ENCODE peak calls at places on chromosome 16, in nine cellular contexts. H is A549, M is heart left ventricle, K is adrenal gland, Q is suprapubic skin, L is IMR-90, B is right lobe of liver, T is testis, U is body of pancreas. O is an unnamed sample. For H3K4me1, the result is how much of the 10 kb centered on the place peaks cover.

GRCh38 chr16:35298460-35299243 is 1839.2 kb downstream of the TP53TG3F start:
- DNase-seq in H (no peak), M (no peak), K (no peak), Q (no peak), L (no peak), B (no peak), T (no peak), U (no peak), O (no peak)

GRCh38 chr16:19979638-19980037 is 94.1 kb downstream of the GPR139 start:
- DNase-seq in H (no peak), M (no peak), K (no peak), Q (no peak), L (no peak), B (no peak), T (no peak), U (no peak), O (no peak)

GRCh38 chr16:56849690-56850680 is 15.0 kb upstream of the SLC12A3 start:
- DNase-seq in H (no peak), M (no peak), K (no peak), Q (peak), L (peak), B (peak), T (no peak), U (no peak), O (peak)

GRCh38 chr16:87951550-87952538 is 610 bp downstream of the BANP start:
- DNase-seq in H (no peak), M (peak), K (no peak), Q (peak), L (no peak), B (peak), T (no peak), U (peak), O (no peak)

GRCh38 chr16:84004442-84004841 is 36.4 kb downstream of the NECAB2 start:
- DNase-seq in H (no peak), M (no peak), K (no peak), Q (no peak), L (no peak), B (no peak), T (no peak), U (no peak), O (no peak)

GRCh38 chr16:86427327-86427935 is 82.9 kb upstream of the FOXF1 start:
- DNase-seq in H (no peak), M (no peak), K (no peak), Q (no peak), L (no peak), B (no peak), T (no peak), U (no peak), O (no peak)

GRCh38 chr16:9670058-9670457 is 512.2 kb downstream of the GRIN2A start:
- DNase-seq in H (no peak), M (no peak), K (no peak), Q (no peak), L (no peak), B (no peak), T (no peak), U (no peak), O (no peak)

GRCh38 chr16:50251375-50252081 is 14.8 kb upstream of the ADCY7 start:
- DNase-seq in H (no peak), M (no peak), K (no peak), Q (peak), L (peak), B (no peak), T (no peak), U (no peak), O (peak)

GRCh38 chr16:83162791-83163190 is 536.0 kb downstream of the CDH13 start:
- DNase-seq in H (no peak), M (no peak), K (no peak), Q (no peak), L (no peak), B (no peak), T (no peak), U (no peak), O (no peak)

GRCh38 chr16:62035115-62036092 is 834 bp downstream of the CDH8 start:
- DNase-seq in H (no peak), M (no peak), K (no peak), Q (no peak), L (no peak), B (no peak), T (peak), U (no peak), O (peak)

GRCh38 chr16:73019456-73020362 is 28.2 kb downstream of the ZFHX3 start:
- DNase-seq in H (peak), M (no peak), K (peak), Q (peak), L (peak), B (no peak), T (no peak), U (peak), O (no peak)

GRCh38 chr16:19179890-19180490 is 11.9 kb downstream of the SYT17 start:
- DNase-seq in H (peak), M (peak), K (peak), Q (peak), L (peak), B (no peak), T (peak), U (peak), O (peak)

GRCh38 chr16:27355610-27356009 is 41.8 kb downstream of the IL4R start:
- DNase-seq in H (no peak), M (peak), K (peak), Q (no peak), L (peak), B (peak), T (peak), U (peak), O (peak)

GRCh38 chr16:77657016-77657415 is 65.3 kb upstream of the NUDT7 start:
- DNase-seq in H (no peak), M (no peak), K (no peak), Q (no peak), L (peak), B (no peak), T (peak), U (no peak), O (no peak)

GRCh38 chr16:84520778-84521770 is 16.6 kb upstream of the MEAK7 start:
- DNase-seq in H (no peak), M (no peak), K (no peak), Q (no peak), L (no peak), B (no peak), T (no peak), U (no peak), O (no peak)

GRCh38 chr16:87984868-87985267 is 33.6 kb downstream of the BANP start:
- DNase-seq in H (no peak), M (no peak), K (no peak), Q (no peak), L (no peak), B (no peak), T (no peak), U (no peak), O (no peak)

GRCh38 chr16:57600048-57600835 is 28.2 kb upstream of the ADGRG1 start:
- DNase-seq in H (peak), M (peak), K (peak), Q (no peak), L (peak), B (peak), T (peak), U (peak), O (peak)

GRCh38 chr16:73732143-73732542 is 564.5 kb upstream of the PSMD7 start:
- DNase-seq in H (no peak), M (no peak), K (no peak), Q (no peak), L (no peak), B (no peak), T (no peak), U (no peak), O (no peak)

GRCh38 chr16:57614546-57615343 is 13.7 kb upstream of the ADGRG1 start:
- DNase-seq in H (no peak), M (peak), K (peak), Q (peak), L (no peak), B (no peak), T (no peak), U (no peak), O (peak)

GRCh38 chr16:69599731-69600130 is 34.0 kb downstream of the NFAT5 start:
- DNase-seq in H (no peak), M (no peak), K (no peak), Q (no peak), L (no peak), B (no peak), T (no peak), U (no peak), O (no peak)

GRCh38 chr16:51374346-51374745 is 223.3 kb upstream of the SALL1 start:
- DNase-seq in H (no peak), M (no peak), K (no peak), Q (no peak), L (peak), B (no peak), T (no peak), U (no peak), O (no peak)

GRCh38 chr16:23826528-23827244 is 9.1 kb upstream of the PRKCB start:
- DNase-seq in H (no peak), M (no peak), K (no peak), Q (no peak), L (no peak), B (no peak), T (no peak), U (no peak), O (no peak)

GRCh38 chr16:77849640-77850258 is 61.4 kb downstream of the VAT1L start:
- DNase-seq in H (no peak), M (no peak), K (no peak), Q (no peak), L (no peak), B (no peak), T (no peak), U (peak), O (no peak)

GRCh38 chr16:72797606-72798005 is 250.3 kb downstream of the ZFHX3 start:
- DNase-seq in H (no peak), M (peak), K (no peak), Q (no peak), L (no peak), B (no peak), T (no peak), U (no peak), O (no peak)

GRCh38 chr16:30521873-30522641 is 4.3 kb downstream of the ZNF768 start:
- DNase-seq in H (peak), M (no peak), K (no peak), Q (no peak), L (no peak), B (peak), T (no peak), U (no peak), O (no peak)
- TF ChIP-seq POLR2A in H (no peak), M (no peak), K (no peak), Q (no peak), L (no peak), B (no peak), T (no peak), U (no peak), O (no peak)

GRCh38 chr16:89170346-89171215 is 967 bp upstream of the CDH15 start:
- DNase-seq in H (no peak), M (no peak), K (peak), Q (no peak), L (no peak), B (no peak), T (no peak), U (peak), O (peak)
- TF ChIP-seq CTCF in H (peak), M (no peak), K (no peak), Q (no peak), L (no peak), B (no peak), T (no peak), U (no peak), O (no peak)

GRCh38 chr16:14193316-14193871 is 122.3 kb downstream of the MRTFB start:
- DNase-seq in H (no peak), M (no peak), K (no peak), Q (no peak), L (no peak), B (no peak), T (no peak), U (no peak), O (no peak)
- H3K4me1 ChIP-seq in H (under half), M (under half), K (under half), Q (under half), L (under half), B (under half), T (under half), U (under half), O (under half)

DNA sequence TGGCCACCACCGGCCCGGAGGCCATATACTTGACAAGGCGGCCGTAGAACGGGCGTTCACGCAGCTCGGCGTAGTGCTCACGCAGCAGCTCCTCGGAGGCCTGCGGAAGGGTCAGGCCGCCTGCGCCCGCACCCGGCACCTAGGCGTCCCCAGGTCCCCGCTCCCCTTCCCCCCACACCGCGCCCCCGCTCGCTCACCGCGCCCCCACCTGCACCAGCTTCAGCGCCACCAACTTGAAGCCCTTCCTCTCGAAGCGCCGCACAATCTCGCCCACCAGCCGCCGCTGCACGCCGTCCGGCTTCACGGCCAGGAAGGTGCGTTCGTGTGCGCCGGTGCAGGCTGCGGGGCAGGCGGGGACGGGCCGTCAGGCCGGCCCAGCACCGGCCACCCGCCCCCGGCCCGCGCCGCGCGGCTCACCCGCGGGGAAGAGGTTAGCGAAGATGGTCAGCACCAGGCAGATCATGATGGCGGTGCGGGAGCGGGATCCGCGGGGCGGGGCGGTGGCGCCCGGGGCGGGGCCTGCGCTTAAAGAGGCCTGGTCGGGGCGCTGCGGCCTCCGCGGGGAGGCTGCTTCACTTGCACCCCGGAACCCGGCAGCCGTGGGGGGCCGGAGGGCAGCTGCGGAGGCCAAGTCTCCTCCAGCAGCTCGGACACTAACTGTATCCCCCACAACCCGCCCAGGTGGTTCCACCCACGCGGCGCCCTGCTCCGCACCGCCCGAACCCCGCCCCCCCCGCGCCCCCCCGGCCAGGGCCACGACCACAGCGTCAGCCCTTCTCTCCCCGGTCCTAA is at the start of gene NME3:
- DNase-seq in H (peak), M (peak), K (peak), Q (peak), L (peak), B (peak), T (peak), U (peak), O (peak)
- TF ChIP-seq POLR2A in H (peak), M (peak), K (peak), Q (no peak), L (no peak), B (no peak), T (no peak), U (no peak), O (no peak)

DNA sequence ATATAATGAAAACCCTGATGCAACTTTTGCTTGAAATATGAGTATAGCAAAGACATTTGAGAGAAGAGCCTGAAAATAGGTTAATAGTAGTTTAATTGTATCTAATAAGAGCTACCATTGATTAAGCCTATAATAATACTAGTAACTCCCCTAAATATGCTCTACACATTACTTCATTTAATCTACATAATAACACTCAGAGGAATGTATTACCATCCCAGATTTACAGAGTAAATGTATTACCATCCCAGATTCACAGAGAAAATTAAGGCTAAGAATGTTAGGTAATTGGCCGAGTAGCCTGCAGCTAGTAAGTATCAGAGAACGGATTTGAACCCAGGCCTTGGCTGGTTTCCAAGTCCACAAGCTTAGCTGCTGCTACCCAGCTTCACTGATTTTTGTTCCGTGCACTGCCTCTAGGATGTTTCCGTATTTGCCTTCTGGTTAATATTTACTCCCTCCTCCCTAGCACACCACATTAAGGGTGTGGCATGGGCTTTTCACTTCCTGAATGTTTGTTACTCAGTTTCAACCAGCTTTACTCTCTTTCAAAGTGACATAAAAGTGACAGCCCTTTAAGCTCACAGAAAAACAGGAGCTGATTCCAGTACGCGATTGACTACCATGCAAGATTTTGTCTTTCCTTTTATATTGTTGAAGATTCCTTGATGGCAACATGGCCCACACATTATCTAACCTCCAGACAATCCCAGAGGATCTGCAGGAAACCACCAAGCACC is 26.6 kb upstream of the TOX3 start:
- DNase-seq in H (peak), M (no peak), K (no peak), Q (no peak), L (no peak), B (peak), T (no peak), U (peak), O (no peak)
- TF ChIP-seq CTCF in H (no peak), M (no peak), K (no peak), Q (no peak), L (no peak), B (peak), T (no peak), U (peak), O (no peak)

GRCh38 chr16:66385415-66385814 is 18.9 kb downstream of the CDH5 start:
- DNase-seq in H (no peak), M (no peak), K (no peak), Q (no peak), L (no peak), B (no peak), T (no peak), U (no peak), O (no peak)
- H3K4me1 ChIP-seq in H (under half), M (under half), K (under half), Q (under half), L (under half), B (under half), T (under half), U (under half), O (under half)

DNA sequence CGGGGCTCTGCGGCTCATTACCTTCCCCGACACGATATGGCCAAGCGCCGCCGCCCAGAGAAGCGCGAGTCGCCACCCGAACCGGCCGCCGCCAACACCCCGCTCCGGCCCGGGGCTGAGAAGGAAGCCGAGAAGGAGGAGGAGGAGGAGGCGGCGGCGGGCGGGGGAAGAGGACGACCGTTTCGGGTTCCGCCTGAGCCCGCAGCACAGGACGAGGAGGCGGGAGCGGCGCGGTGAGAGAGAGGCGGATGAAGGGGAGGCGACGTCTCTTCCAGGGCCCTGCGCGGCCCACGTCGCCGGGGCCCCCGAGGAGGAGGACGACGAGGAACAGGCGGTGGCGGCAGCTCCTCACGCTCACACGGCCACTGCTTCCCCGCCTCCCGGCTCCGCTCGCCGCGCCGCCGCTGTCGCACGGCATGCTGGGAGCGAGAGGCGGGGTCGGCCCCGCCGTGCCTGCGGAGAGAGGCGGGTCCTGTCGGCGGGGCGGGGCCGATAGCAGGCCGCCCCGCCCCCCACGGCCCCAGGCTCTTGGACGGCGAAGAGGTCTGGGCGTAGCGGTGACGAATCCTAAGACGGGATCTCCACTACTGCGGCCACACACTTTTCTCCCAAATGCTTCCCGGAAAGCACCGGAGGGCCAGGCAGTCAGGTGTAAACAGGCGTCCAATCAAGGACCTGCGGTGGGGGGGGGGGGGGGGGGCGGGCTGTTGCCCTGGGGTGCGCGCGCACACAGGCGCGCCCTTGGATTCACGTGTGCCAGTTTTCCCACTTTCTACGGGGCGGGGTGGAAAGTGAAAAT is 97.3 kb upstream of the METTL9 start:
- DNase-seq in H (peak), M (peak), K (peak), Q (peak), L (peak), B (peak), T (peak), U (peak), O (peak)
- TF ChIP-seq POLR2A in H (peak), M (peak), K (peak), Q (peak), L (peak), B (peak), T (peak), U (peak), O (peak)

GRCh38 chr16:8572063-8572918 is 18.0 kb downstream of the TMEM114 start:
- DNase-seq in H (no peak), M (no peak), K (no peak), Q (no peak), L (no peak), B (no peak), T (no peak), U (no peak), O (no peak)

GRCh38 chr16:8575399-8575798 is 14.9 kb downstream of the TMEM114 start:
- DNase-seq in H (no peak), M (no peak), K (no peak), Q (no peak), L (no peak), B (no peak), T (no peak), U (no peak), O (no peak)

GRCh38 chr16:8571061-8571596 is 19.2 kb downstream of the TMEM114 start:
- DNase-seq in H (no peak), M (no peak), K (no peak), Q (no peak), L (peak), B (no peak), T (no peak), U (no peak), O (no peak)

GRCh38 chr16:8576141-8577004 is 13.9 kb downstream of the TMEM114 start:
- DNase-seq in H (no peak), M (no peak), K (no peak), Q (no peak), L (no peak), B (no peak), T (no peak), U (no peak), O (no peak)

DNA sequence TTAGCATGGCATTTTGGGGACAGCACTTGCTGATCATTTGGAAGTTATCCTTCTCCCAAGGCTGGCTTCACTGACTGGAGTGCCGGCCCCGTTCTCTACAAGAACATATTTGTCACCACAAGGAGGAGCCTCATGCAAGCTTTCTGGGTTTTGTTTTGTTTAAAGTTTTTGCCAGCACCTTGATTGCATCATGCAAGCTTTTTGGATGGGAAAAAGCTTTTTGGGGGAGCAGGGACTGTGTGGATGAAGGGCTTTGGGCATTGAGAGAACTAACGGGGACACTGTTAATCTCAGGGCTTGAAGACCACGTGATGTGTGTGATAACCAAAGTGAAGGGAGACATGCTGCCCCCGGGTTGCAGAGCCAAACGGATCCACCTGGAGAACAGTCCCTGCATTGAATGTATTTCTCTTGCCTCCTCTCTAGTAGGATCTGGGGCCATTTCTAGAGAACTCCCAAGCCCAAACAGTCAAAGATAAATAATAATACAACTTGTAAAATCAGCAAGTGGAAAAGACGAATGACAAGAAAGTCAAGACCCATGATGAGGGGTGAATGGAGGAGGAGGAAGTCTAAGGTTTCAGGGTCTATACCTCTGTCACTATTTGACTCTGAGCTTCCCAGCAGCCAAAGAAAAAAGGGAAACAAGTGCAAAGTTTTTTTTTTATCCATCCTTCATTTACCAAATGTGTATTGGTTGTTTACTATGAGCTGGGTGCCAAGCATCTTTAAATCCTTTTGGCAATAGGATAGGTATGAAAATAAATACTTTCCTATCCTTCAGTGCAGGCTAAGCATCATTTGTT is 17.2 kb downstream of the TMEM114 start:
- DNase-seq in H (peak), M (no peak), K (peak), Q (no peak), L (peak), B (no peak), T (peak), U (peak), O (no peak)
- TF ChIP-seq CTCF in H (peak), M (peak), K (peak), Q (peak), L (peak), B (peak), T (peak), U (peak), O (peak)

O was measured in spleen.